ENCODE peak calls at places on chromosomes 1 and 21, in ten cellular contexts. I, F, Y, M, X, U, A, H, P and C are unnamed samples.

GRCh38 chr1:223747838-223748335 is 35.5 kb downstream of the CAPN2 start:
- DNase-seq in I (peak), F (peak), Y (no peak), M (no peak), X (peak), U (peak), A (no peak), H (peak), P (no peak), C (no peak)

GRCh38 chr1:156896490-156897033 is 3.0 kb downstream of the PEAR1 start:
- DNase-seq in I (peak), F (no peak), Y (no peak), M (no peak), X (peak), U (no peak), A (no peak), H (peak), P (peak), C (no peak)

GRCh38 chr1:1059494-1060280 is 14.4 kb downstream of the RNF223 start:
- DNase-seq in I (peak), F (peak), Y (peak), M (peak), X (peak), U (peak), A (peak), H (peak), P (peak), C (peak)

GRCh38 chr1:44803312-44804095 is 3.3 kb downstream of the PLK3 start:
- DNase-seq in I (no peak), F (no peak), Y (peak), M (no peak), X (no peak), U (no peak), A (no peak), H (peak), P (peak), C (peak)

GRCh38 chr1:159289059-159289458 is 13.1 kb upstream of the FCER1A start:
- DNase-seq in I (no peak), F (no peak), Y (no peak), M (no peak), X (no peak), U (no peak), A (no peak), H (no peak), P (no peak), C (no peak)

GRCh38 chr1:202155478-202156021 is 4.9 kb downstream of the PTPN7 start:
- DNase-seq in I (peak), F (peak), Y (peak), M (no peak), X (no peak), U (peak), A (no peak), H (no peak), P (peak), C (no peak)

GRCh38 chr21:46093668-46094400 is 4.1 kb upstream of the COL6A2 start:
- DNase-seq in I (no peak), F (no peak), Y (no peak), M (no peak), X (no peak), U (no peak), A (no peak), H (peak), P (peak), C (no peak)

GRCh38 chr1:22107126-22107525 is 35.8 kb downstream of the WNT4 start:
- DNase-seq in I (no peak), F (no peak), Y (no peak), M (no peak), X (no peak), U (no peak), A (no peak), H (no peak), P (no peak), C (no peak)

GRCh38 chr1:165894591-165894990 is 67.2 kb downstream of the UCK2 start:
- DNase-seq in I (no peak), F (no peak), Y (no peak), M (no peak), X (peak), U (no peak), A (no peak), H (no peak), P (no peak), C (no peak)

GRCh38 chr1:45566722-45567121 is 16.1 kb downstream of the AKR1A1 start:
- DNase-seq in I (peak), F (peak), Y (peak), M (no peak), X (no peak), U (no peak), A (peak), H (peak), P (peak), C (peak)

GRCh38 chr1:25729045-25729444 is 70.9 kb upstream of the SELENON start:
- DNase-seq in I (no peak), F (no peak), Y (no peak), M (no peak), X (no peak), U (no peak), A (no peak), H (no peak), P (no peak), C (no peak)

GRCh38 chr1:210618379-210618778 is 289.7 kb downstream of the HHAT start:
- DNase-seq in I (no peak), F (no peak), Y (no peak), M (no peak), X (no peak), U (no peak), A (no peak), H (no peak), P (no peak), C (no peak)

GRCh38 chr1:8460784-8461183 is 142.9 kb downstream of the SLC45A1 start:
- DNase-seq in I (no peak), F (no peak), Y (no peak), M (no peak), X (no peak), U (no peak), A (no peak), H (no peak), P (no peak), C (no peak)

GRCh38 chr1:206578115-206578935 is 33.9 kb downstream of the EIF2D start:
- DNase-seq in I (no peak), F (no peak), Y (no peak), M (no peak), X (no peak), U (no peak), A (no peak), H (no peak), P (no peak), C (no peak)

GRCh38 chr1:206578959-206579358 is 33.3 kb downstream of the EIF2D start:
- DNase-seq in I (no peak), F (no peak), Y (no peak), M (no peak), X (no peak), U (no peak), A (no peak), H (no peak), P (no peak), C (no peak)

GRCh38 chr1:206580438-206581113 is 31.7 kb downstream of the EIF2D start:
- DNase-seq in I (no peak), F (no peak), Y (no peak), M (no peak), X (no peak), U (no peak), A (no peak), H (no peak), P (no peak), C (peak)

GRCh38 chr1:206581571-206581981 is 30.7 kb downstream of the EIF2D start:
- DNase-seq in I (peak), F (peak), Y (peak), M (no peak), X (no peak), U (no peak), A (no peak), H (no peak), P (no peak), C (peak)

DNA sequence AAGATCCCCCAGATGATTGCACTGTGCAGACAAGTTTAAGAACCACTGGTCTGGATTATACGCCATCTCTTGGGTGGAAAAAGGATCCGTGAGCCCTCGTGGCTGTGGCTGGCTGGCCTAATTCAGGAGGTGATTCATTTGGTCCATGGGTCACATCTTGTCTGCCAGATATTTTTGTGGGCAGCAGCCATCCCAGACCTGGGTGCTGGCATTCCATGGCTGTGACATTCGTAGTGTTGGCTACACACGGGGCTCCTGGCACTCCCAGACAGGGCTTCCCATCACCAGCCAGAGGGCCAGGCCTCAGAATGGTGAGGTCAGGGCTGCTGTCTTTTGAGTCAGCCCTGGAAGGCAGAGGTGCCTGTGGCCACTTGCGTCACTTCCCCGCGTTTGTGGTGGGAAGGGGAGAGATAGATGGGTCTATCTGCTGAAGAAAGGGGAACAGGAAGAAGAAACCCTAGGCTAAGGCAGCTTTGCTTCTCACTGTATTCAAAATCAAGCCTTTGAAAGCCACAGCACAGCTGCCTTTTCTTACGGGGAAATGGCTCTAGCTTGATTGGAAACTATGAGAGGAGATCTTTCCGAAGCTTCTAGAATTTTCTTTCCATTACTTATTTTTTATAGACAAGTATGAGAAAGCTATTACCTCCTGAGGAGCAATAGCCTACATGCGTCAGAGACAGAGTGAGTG is 32.4 kb downstream of the EIF2D start:
- DNase-seq in I (peak), F (peak), Y (peak), M (peak), X (no peak), U (no peak), A (no peak), H (no peak), P (peak), C (no peak)
- H3K4me3 ChIP-seq in I (no peak), F (no peak), Y (no peak), M (no peak), X (no peak), U (no peak), A (no peak), H (no peak), P (no peak), C (no peak)

DNA sequence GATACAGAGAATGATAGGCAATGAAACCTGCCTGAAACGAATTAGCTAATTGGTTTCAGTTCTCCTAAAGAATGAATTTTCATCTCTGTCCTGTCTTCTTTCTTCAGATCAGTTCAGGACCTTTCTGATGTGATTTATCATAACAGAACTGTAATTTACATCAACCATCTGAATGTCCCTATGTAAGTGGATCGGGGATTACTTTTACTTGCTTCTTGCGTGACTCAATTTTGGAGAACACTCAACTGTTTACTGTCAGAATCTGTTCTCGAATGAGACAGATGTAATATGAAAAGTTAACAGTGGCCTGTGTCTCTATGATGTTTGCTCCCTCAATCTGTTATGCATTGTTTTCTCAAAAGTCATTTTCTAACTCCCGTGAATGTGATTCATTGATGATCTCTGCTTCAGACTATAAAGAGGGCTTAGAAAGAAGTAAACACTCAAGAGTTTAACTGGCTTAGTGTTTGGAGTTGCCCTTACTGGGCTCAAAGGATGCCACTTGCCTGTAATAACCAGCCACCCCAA is 111.0 kb downstream of the GABPA start:
- DNase-seq in I (no peak), F (no peak), Y (no peak), M (no peak), X (no peak), U (no peak), A (no peak), H (no peak), P (no peak), C (no peak)
- H3K4me3 ChIP-seq in I (no peak), F (no peak), Y (no peak), M (no peak), X (no peak), U (no peak), A (no peak), H (no peak), P (no peak), C (no peak)

GRCh38 chr1:192476802-192477298 is 98.7 kb upstream of the RGS1 start:
- DNase-seq in I (peak), F (peak), Y (peak), M (peak), X (peak), U (peak), A (no peak), H (no peak), P (no peak), C (no peak)
- H3K4me3 ChIP-seq in I (no peak), F (no peak), Y (peak), M (peak), X (no peak), U (no peak), A (no peak), H (no peak), P (no peak), C (no peak)

DNA sequence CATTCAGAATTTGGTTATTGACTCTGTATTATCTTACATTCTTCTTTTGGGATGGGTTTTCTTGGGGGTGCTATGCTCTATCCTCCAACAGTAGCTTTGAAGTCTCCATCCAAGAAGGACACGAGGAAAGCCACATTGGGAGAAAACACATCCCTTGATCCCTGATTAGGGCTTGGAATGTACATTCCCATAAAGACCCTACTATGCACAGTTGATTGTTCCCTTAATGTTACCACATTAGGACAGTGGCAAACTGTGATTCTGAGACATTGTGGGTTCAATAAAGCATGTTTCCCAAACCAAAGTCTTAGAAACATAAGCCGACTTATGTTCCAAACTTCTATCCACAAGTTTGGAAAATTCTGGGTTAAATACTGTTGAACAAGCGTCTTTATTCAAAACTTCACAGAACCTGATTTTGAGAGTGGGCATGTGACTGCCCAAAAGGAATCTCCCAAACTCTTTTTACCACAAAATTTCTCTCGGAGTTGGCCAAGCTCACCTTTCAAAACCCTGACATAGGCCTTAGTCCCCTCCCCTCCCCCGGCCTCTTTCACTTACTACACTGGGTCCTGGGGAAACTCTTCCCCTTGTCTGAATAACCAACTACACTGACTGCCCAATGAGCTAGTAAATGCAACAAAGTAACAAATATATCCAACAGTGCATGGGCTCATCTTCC is 177.0 kb upstream of the KAZN start:
- DNase-seq in I (no peak), F (no peak), Y (no peak), M (no peak), X (no peak), U (no peak), A (no peak), H (no peak), P (no peak), C (no peak)
- H3K4me3 ChIP-seq in I (no peak), F (no peak), Y (no peak), M (no peak), X (no peak), U (no peak), A (no peak), H (no peak), P (no peak), C (no peak)